ENCODE peak calls at places on chromosomes 4 and X, in six cellular contexts. B, V, I, L, E and W are unnamed samples.

GRCh38 chr4:102247041-102247440 is 98.2 kb downstream of the SLC39A8 start:
- DNase-seq in B (no peak), V (no peak), I (no peak), L (no peak), E (no peak), W (no peak)

GRCh38 chr4:121243476-121243875 is 79.4 kb upstream of the TNIP3 start:
- DNase-seq in B (no peak), V (no peak), I (no peak), L (no peak), E (no peak), W (no peak)

GRCh38 chr4:15756361-15756861 is 21.7 kb upstream of the CD38 start:
- DNase-seq in B (no peak), V (peak), I (no peak), L (peak), E (no peak), W (peak)

GRCh38 chrX:15623074-15623473 is 22.3 kb upstream of the ACE2 start:
- DNase-seq in B (no peak), V (no peak), I (no peak), L (no peak), E (no peak), W (no peak)

GRCh38 chrX:105765691-105766090 is 56.6 kb upstream of the NRK start:
- DNase-seq in B (no peak), V (no peak), I (no peak), L (no peak), E (no peak), W (no peak)

GRCh38 chrX:104864296-104864695 is 298.3 kb downstream of the IL1RAPL2 start:
- DNase-seq in B (no peak), V (no peak), I (no peak), L (no peak), E (no peak), W (no peak)

GRCh38 chrX:110442631-110443030 is 84.0 kb downstream of the RTL9 start:
- DNase-seq in B (no peak), V (no peak), I (no peak), L (peak), E (peak), W (no peak)

GRCh38 chr4:36363024-36363423 is 81.6 kb downstream of the DTHD1 start:
- DNase-seq in B (no peak), V (no peak), I (no peak), L (no peak), E (no peak), W (no peak)